ENCODE peak calls at places on chromosome 13, in six cellular contexts. Z is NCI-H2081 treated with DMSO at 0.1 percent for 48 hours; P is iris pigment epithelial cell; E is EH; V is activated CD4-positive, alpha-beta T cell treated with anti-CD3 and anti-CD28 coated beads, Interleukin-2, amount 10 ng/mL, durations not matched to agents 7 days and 5 days; G is stimulated activated CD8-positive, alpha-beta memory T cell treated with anti-CD3 and anti-CD28 coated beads, Interleukin-7, amount 100 ng/mL, for 48 hours. L is an unnamed sample.

GRCh38 chr13:21060063-21060826 is 1.1 kb downstream of the LATS2 start:
- DNase-seq in G (no peak), P (peak), Z (no peak), V (no peak), E (peak), L (peak)

GRCh38 chr13:27549406-27549981 is 70.8 kb downstream of the LNX2 start:
- DNase-seq in G (no peak), V (no peak), Z (no peak), E (no peak), P (no peak), L (no peak)

GRCh38 chr13:107375701-107376350 is 807.9 kb upstream of the ARGLU1 start:
- DNase-seq in G (no peak), P (no peak), V (no peak), Z (no peak), E (no peak), L (no peak)

GRCh38 chr13:22915442-22916082 is 265.2 kb upstream of the SGCG start:
- DNase-seq in E (peak), Z (no peak), V (no peak), P (peak), G (no peak), L (peak)

GRCh38 chr13:113129480-113129879 is 6.9 kb downstream of the F10 start:
- DNase-seq in E (no peak), V (no peak), G (no peak), Z (no peak), P (no peak), L (no peak)

GRCh38 chr13:45362939-45363338 is 22.0 kb upstream of the TPT1 start:
- DNase-seq in E (no peak), Z (no peak), G (peak), V (no peak), P (no peak), L (no peak)

GRCh38 chr13:35882722-35883497 is 248.3 kb downstream of the DCLK1 start:
- DNase-seq in P (peak), Z (no peak), E (peak), V (no peak), G (no peak), L (peak)

GRCh38 chr13:30019648-30020626 is 169.5 kb upstream of the UBL3 start:
- DNase-seq in P (no peak), Z (no peak), E (no peak), G (no peak), V (no peak), L (no peak)

GRCh38 chr13:96075953-96076543 is 13.9 kb upstream of the HS6ST3 start:
- DNase-seq in P (peak), E (peak), V (no peak), Z (no peak), G (no peak), L (peak)

GRCh38 chr13:42991892-42992584 is at the start of gene EPSTI1:
- DNase-seq in E (peak), G (peak), P (peak), Z (no peak), V (peak), L (peak)

GRCh38 chr13:110055089-110055488 is 251.9 kb downstream of the COL4A1 start:
- DNase-seq in G (no peak), V (no peak), E (no peak), Z (no peak), P (peak), L (peak)

GRCh38 chr13:78194904-78195639 is 276.4 kb upstream of the EDNRB start:
- DNase-seq in E (peak), V (no peak), Z (no peak), P (peak), G (no peak), L (no peak)

GRCh38 chr13:100521912-100522490 is 66.6 kb downstream of the GGACT start:
- DNase-seq in G (no peak), Z (peak), P (no peak), V (no peak), E (no peak), L (no peak)

GRCh38 chr13:36834299-36834698 is 15.3 kb downstream of the RFXAP start:
- DNase-seq in V (no peak), E (peak), P (peak), G (no peak), Z (no peak), L (no peak)

GRCh38 chr13:41610426-41610825 is 153.1 kb downstream of the RGCC start:
- DNase-seq in Z (no peak), P (peak), G (no peak), E (peak), V (no peak), L (no peak)

GRCh38 chr13:32087955-32088747 is 56.6 kb downstream of the FRY start:
- DNase-seq in P (peak), G (no peak), Z (no peak), V (no peak), E (peak), L (peak)

GRCh38 chr13:75505327-75505726 is 23.4 kb upstream of the TBC1D4 start:
- DNase-seq in Z (no peak), E (no peak), G (no peak), P (no peak), V (no peak), L (no peak)

GRCh38 chr13:49690133-49690989 is 925 bp downstream of the EBPL start:
- DNase-seq in E (peak), Z (no peak), G (no peak), V (no peak), P (peak), L (peak)

GRCh38 chr13:29925457-29925856 is 75.0 kb upstream of the UBL3 start:
- DNase-seq in P (peak), G (no peak), V (no peak), E (peak), Z (no peak), L (peak)

GRCh38 chr13:32538234-32538620 is 368 bp downstream of the N4BP2L2 start:
- DNase-seq in G (peak), E (peak), V (no peak), Z (no peak), P (peak), L (peak)

GRCh38 chr13:93534181-93534700 is 307.6 kb downstream of the GPC6 start:
- DNase-seq in P (no peak), Z (no peak), V (no peak), E (no peak), G (no peak), L (peak)

GRCh38 chr13:29436291-29436690 is 159.2 kb downstream of the SLC7A1 start:
- DNase-seq in E (peak), Z (no peak), V (no peak), G (no peak), P (peak), L (peak)

GRCh38 chr13:30125422-30126073 is 181.8 kb downstream of the KATNAL1 start:
- DNase-seq in G (no peak), Z (no peak), P (peak), V (no peak), E (peak), L (peak)

GRCh38 chr13:93762703-93763102 is 536.1 kb downstream of the GPC6 start:
- DNase-seq in P (no peak), G (no peak), V (no peak), Z (no peak), E (no peak), L (no peak)

GRCh38 chr13:27194209-27194608 is 22.6 kb upstream of the USP12 start:
- DNase-seq in Z (no peak), G (no peak), V (no peak), P (peak), E (no peak), L (peak)

GRCh38 chr13:27170521-27171243 is 929 bp downstream of the USP12 start:
- DNase-seq in G (no peak), V (peak), Z (no peak), E (no peak), P (peak), L (no peak)

GRCh38 chr13:95643814-95644598 is 500 bp downstream of the DZIP1 start:
- DNase-seq in E (peak), Z (no peak), G (no peak), V (no peak), P (peak), L (peak)

GRCh38 chr13:58884810-58885209 is 1253.3 kb downstream of the PCDH17 start:
- DNase-seq in V (no peak), P (no peak), Z (no peak), G (no peak), E (no peak), L (peak)

GRCh38 chr13:102373221-102373620 is 28.6 kb downstream of the FGF14 start:
- DNase-seq in P (no peak), Z (no peak), G (no peak), E (no peak), V (no peak), L (no peak)

GRCh38 chr13:40190656-40191100 is 475.8 kb downstream of the FOXO1 start:
- DNase-seq in E (peak), V (peak), Z (no peak), G (peak), P (peak), L (peak)

GRCh38 chr13:59468396-59468795 is 695.3 kb downstream of the DIAPH3 start:
- DNase-seq in Z (no peak), E (no peak), G (no peak), P (no peak), V (no peak), L (no peak)